ENCODE peak calls at places on chromosomes 6 and 20, in six cellular contexts. X is uterus, F is MM.1S, G is ascending aorta, L is hepatocyte, C is astrocyte. K is an unnamed sample. For H3K27me3, the result is how much of the 10 kb centered on the place peaks cover.

GRCh38 chr6:160798625-160799024 is 96.6 kb downstream of the PLG start:
- DNase-seq in X (no peak), F (no peak), L (no peak), G (no peak), C (no peak), K (no peak)

GRCh38 chr6:79385893-79386292 is 151.3 kb downstream of the LCA5 start:
- DNase-seq in C (no peak), F (no peak), X (no peak), L (no peak), G (no peak), K (no peak)

GRCh38 chr20:13028001-13028400 is 19.2 kb downstream of the SPTLC3 start:
- DNase-seq in X (no peak), F (no peak), C (peak), G (no peak), L (no peak), K (no peak)

GRCh38 chr20:20233041-20233514 is 134.8 kb upstream of the INSM1 start:
- DNase-seq in F (peak), G (no peak), X (no peak), L (no peak), C (no peak), K (no peak)

GRCh38 chr20:5592823-5593761 is 157.1 kb upstream of the SHLD1 start:
- DNase-seq in L (no peak), C (no peak), G (no peak), F (peak), X (no peak), K (no peak)

GRCh38 chr6:69696273-69696672 is 100.5 kb downstream of the LMBRD1 start:
- DNase-seq in X (no peak), G (no peak), C (peak), F (no peak), L (no peak), K (no peak)

GRCh38 chr20:2301164-2301622 is 5.4 kb downstream of the TGM3 start:
- DNase-seq in F (no peak), G (peak), C (peak), L (peak), X (no peak), K (peak)

GRCh38 chr20:17077030-17077429 is 149.8 kb upstream of the PCSK2 start:
- DNase-seq in G (no peak), L (no peak), F (no peak), C (no peak), X (no peak), K (no peak)

GRCh38 chr6:132780770-132781371 is 17.6 kb downstream of the SLC18B1 start:
- DNase-seq in G (no peak), L (peak), C (no peak), F (peak), X (no peak), K (no peak)

GRCh38 chr20:56925696-56926101 is 296.6 kb downstream of the TFAP2C start:
- DNase-seq in X (no peak), L (no peak), F (no peak), C (no peak), G (no peak), K (no peak)

GRCh38 chr20:13200767-13201500 is 20.1 kb upstream of the ISM1 start:
- DNase-seq in L (no peak), G (no peak), C (no peak), X (no peak), F (no peak), K (no peak)

GRCh38 chr6:138188278-138188923 is 26.7 kb downstream of the ARFGEF3 start:
- DNase-seq in C (no peak), L (peak), G (no peak), X (no peak), F (peak), K (no peak)

GRCh38 chr6:21914121-21914973 is 320.8 kb downstream of the SOX4 start:
- DNase-seq in C (peak), X (peak), G (no peak), L (peak), F (no peak), K (peak)

GRCh38 chr6:5411414-5411813 is 150.1 kb downstream of the FARS2 start:
- DNase-seq in L (no peak), C (no peak), G (no peak), X (no peak), F (no peak), K (no peak)

GRCh38 chr6:36139431-36139830 is 9.1 kb downstream of the MAPK13 start:
- DNase-seq in F (no peak), G (no peak), L (peak), C (no peak), X (no peak), K (no peak)

GRCh38 chr6:163820745-163821456 is 406.4 kb downstream of the QKI start:
- DNase-seq in L (no peak), X (no peak), G (no peak), F (no peak), C (no peak), K (no peak)

GRCh38 chr6:70601014-70601413 is 34.3 kb downstream of the SDHAF4 start:
- DNase-seq in F (no peak), X (no peak), G (no peak), C (no peak), L (no peak), K (no peak)

GRCh38 chr6:119179062-119179461 is 100.6 kb upstream of the FAM184A start:
- DNase-seq in F (no peak), C (no peak), G (no peak), L (no peak), X (no peak), K (no peak)

GRCh38 chr6:88586371-88587157 is 376.9 kb downstream of the RNGTT start:
- DNase-seq in F (no peak), L (no peak), C (peak), X (no peak), G (peak), K (no peak)

GRCh38 chr6:53672232-53672631 is 6.7 kb upstream of the KLHL31 start:
- DNase-seq in X (no peak), L (no peak), G (no peak), C (no peak), F (no peak), K (no peak)

GRCh38 chr6:149855741-149856140 is 8.4 kb downstream of the LRP11 start:
- DNase-seq in F (no peak), X (no peak), C (no peak), L (no peak), G (no peak), K (no peak)

GRCh38 chr20:52303281-52303950 is 111.8 kb upstream of the ZFP64 start:
- DNase-seq in F (no peak), C (no peak), L (no peak), G (no peak), X (no peak), K (no peak)

GRCh38 chr6:113997106-113997505 is 26.2 kb upstream of the HDAC2 start:
- DNase-seq in F (no peak), C (peak), X (no peak), L (no peak), G (no peak), K (no peak)

GRCh38 chr6:72861059-72861458 is 239.2 kb downstream of the KCNQ5 start:
- DNase-seq in G (no peak), C (peak), L (no peak), X (no peak), F (no peak), K (no peak)

GRCh38 chr6:44219053-44219814 is 2.5 kb downstream of the MYMX start:
- DNase-seq in G (peak), X (peak), F (peak), C (peak), L (peak), K (peak)

GRCh38 chr6:57068066-57068465 is 21.6 kb downstream of the KIAA1586 start:
- DNase-seq in X (no peak), C (peak), L (no peak), F (no peak), G (no peak), K (no peak)

GRCh38 chr6:121838842-121839241 is 403.4 kb downstream of the GJA1 start:
- DNase-seq in C (peak), F (peak), G (no peak), X (no peak), L (peak), K (no peak)

GRCh38 chr6:162251257-162251656 is 476.3 kb downstream of the PRKN start:
- DNase-seq in G (no peak), C (no peak), L (peak), F (no peak), X (no peak), K (no peak)

GRCh38 chr6:156865019-156865629 is 87.9 kb downstream of the ARID1B start:
- DNase-seq in G (no peak), X (no peak), L (no peak), C (no peak), F (no peak), K (no peak)

GRCh38 chr6:86825436-86825835 is 111.9 kb upstream of the HTR1E start:
- DNase-seq in F (no peak), L (peak), G (no peak), X (no peak), C (no peak), K (no peak)

GRCh38 chr6:125507987-125508655 is 206.4 kb upstream of the HDDC2 start:
- DNase-seq in G (no peak), C (no peak), F (peak), L (peak), X (no peak), K (no peak)

GRCh38 chr6:138420356-138420755 is 16.3 kb downstream of the HEBP2 start:
- DNase-seq in L (no peak), F (no peak), X (no peak), C (no peak), G (no peak), K (no peak)

GRCh38 chr6:147043994-147044477 is 160.2 kb upstream of the STXBP5 start:
- DNase-seq in F (no peak), C (peak), G (no peak), X (no peak), L (no peak), K (no peak)

GRCh38 chr20:8121666-8122065 is 10.4 kb upstream of the PLCB1 start:
- DNase-seq in F (no peak), L (no peak), G (no peak), X (no peak), C (no peak), K (no peak)

GRCh38 chr6:115058414-115059211 is 715.8 kb upstream of the HS3ST5 start:
- DNase-seq in G (no peak), L (no peak), F (peak), C (no peak), X (no peak), K (no peak)

GRCh38 chr6:168032383-168032760 is 34.9 kb downstream of the KIF25 start:
- DNase-seq in X (no peak), F (no peak), G (no peak), C (peak), L (peak), K (peak)

GRCh38 chr20:20395087-20395486 is 27.2 kb downstream of the INSM1 start:
- DNase-seq in C (no peak), G (no peak), X (no peak), F (no peak), L (no peak), K (no peak)

GRCh38 chr6:13063300-13063918 is 264.9 kb downstream of the TBC1D7 start:
- DNase-seq in G (no peak), C (no peak), X (no peak), F (no peak), L (no peak), K (no peak)

GRCh38 chr6:108157972-108158441 is 7.8 kb upstream of the NR2E1 start:
- DNase-seq in G (no peak), F (no peak), C (no peak), X (no peak), L (no peak), K (no peak)
- H3K27ac ChIP-seq in G (no peak), F (no peak), C (no peak), X (no peak), L (no peak), K (no peak)

GRCh38 chr20:63401384-63402110 is 40.4 kb upstream of the CHRNA4 start:
- DNase-seq in F (no peak), X (no peak), L (no peak), G (no peak), C (no peak), K (no peak)
- H3K27me3 ChIP-seq in F (half or more), X (under half), L (under half), G (under half), C (under half), K (under half)

DNA sequence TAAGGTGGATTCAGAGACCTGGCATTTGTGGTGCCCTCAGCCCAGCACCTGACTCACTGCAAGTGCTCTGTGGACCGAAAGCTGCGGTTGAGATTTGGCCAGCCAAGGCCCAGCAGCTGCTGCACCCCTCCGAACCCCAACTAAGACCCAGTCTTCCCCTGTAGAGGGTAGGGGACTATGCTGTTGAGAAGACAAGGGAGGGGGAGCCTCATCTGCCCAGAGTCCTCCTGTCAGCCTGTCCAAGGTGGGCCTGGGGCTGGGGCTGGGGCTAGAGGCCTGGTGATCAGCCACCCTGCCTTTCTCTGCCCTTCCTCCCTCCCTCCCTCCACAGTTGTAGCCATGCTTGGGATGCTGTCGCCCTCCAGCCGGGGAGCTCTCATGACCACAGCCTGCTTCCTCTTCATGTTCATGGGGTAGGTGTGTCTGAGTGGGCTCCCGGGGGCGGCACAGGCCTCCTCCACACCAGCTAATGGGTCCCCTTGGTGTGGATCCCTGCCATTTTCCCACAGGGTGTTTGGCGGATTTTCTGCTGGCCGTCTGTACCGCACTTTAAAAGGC is 40.9 kb downstream of the TM9SF4 start:
- DNase-seq in L (no peak), C (no peak), X (no peak), G (no peak), F (no peak), K (no peak)
- H3K27ac ChIP-seq in L (no peak), C (no peak), X (no peak), G (no peak), F (no peak), K (no peak)

DNA sequence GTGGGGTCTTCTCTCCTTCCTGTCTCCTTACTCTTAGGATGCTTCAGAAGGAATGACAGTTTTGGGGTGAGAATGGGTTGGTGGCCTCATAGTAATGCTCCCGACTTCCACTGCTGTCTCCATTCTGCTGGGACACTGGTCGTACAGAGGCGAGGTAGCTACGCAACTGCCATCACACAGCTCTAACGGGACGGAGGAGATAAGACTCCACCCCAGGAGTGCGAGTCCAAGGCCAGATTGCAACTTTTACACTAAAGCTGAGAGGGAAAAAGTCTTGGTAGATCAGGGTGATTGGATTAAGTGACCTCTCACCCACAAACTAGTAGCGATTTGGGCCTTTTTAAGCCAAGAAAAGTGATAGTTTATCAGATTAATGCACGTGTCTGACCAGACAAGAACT is 1.8 kb upstream of the PRR18 start:
- DNase-seq in L (no peak), C (no peak), F (no peak), X (no peak), G (no peak), K (no peak)
- H3K27me3 ChIP-seq in L (half or more), C (under half), F (under half), X (under half), G (under half), K (under half)

DNA sequence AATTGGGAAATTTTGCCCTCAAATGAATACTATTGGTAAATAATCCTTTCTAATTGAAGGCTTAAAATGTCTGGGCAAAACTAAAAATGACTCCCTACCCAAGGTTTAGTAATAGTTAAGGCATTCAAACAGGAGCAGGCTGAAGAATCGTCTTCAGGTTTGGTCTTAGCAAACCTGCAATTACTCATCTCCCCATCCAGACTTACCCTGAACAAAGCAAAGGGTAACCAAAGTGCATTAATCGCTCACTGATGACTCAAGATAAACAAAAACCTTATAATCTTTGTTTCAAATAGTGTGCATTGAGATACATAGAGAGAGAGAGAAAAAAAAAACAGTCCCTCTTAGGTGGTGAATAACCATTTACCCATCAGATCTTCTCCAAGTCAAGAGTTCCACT is 225.5 kb downstream of the BMP2 start:
- DNase-seq in F (no peak), C (peak), X (no peak), G (no peak), L (peak), K (no peak)
- H3K27ac ChIP-seq in F (no peak), C (no peak), X (no peak), G (no peak), L (peak), K (no peak)

GRCh38 chr20:46334423-46334978 is 26.2 kb upstream of the CDH22 start:
- DNase-seq in F (no peak), C (no peak), G (no peak), X (no peak), L (no peak), K (no peak)
- H3K27me3 ChIP-seq in F (half or more), C (under half), G (under half), X (under half), L (under half), K (under half)

DNA sequence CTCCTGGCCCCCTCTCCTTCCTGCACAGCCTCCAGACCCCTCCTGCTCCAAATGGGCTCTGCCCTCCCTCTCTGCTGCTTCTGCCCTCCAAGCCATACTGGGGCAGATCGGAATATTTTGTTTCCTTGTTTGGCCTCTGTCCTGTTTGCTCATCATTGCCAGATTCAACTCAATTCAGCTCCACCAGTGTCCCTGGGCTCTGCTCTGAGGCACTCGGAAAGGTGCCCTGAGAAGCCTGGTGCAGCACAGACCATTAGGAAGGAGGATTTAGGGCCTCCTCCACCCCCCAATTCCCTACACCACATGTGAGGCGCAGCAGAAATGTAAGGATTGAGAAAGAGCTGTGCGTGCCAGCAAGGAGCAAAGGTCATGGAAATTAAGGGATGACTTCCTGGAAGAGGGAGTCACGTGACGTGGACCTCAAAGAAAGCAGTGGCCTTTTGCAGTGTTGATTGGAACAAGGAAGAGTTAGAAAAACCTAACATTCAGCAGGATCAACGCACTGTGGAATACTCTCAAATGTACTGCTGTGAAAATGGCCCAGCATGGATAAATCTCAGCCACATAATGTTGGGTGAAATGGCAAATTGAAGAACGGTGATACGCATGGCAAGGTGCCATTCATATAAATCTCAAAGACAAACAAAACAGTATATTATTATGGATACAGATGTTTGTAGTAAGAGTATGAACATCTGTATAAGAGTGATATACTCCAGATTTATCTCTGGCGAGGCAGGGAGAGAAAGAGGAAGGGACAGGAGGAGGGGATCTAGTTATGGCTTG is 229.5 kb upstream of the RNF24 start:
- DNase-seq in G (no peak), C (no peak), F (no peak), L (peak), X (no peak), K (no peak)
- H3K27ac ChIP-seq in G (peak), C (no peak), F (no peak), L (peak), X (no peak), K (no peak)

GRCh38 chr6:727796-728195 is 34.9 kb upstream of the EXOC2 start:
- DNase-seq in C (no peak), L (no peak), F (no peak), X (no peak), G (no peak), K (no peak)
- H3K27me3 ChIP-seq in C (under half), L (under half), F (under half), X (under half), G (under half), K (under half)

GRCh38 chr20:45047581-45048119 is 53.3 kb downstream of the KCNS1 start:
- DNase-seq in G (no peak), X (no peak), C (no peak), L (no peak), F (no peak), K (no peak)
- H3K27ac ChIP-seq in G (no peak), X (no peak), C (no peak), L (no peak), F (no peak), K (peak)